ENCODE peak calls at places on chromosomes 5 and 9, in seven cellular contexts. F is GM12865, P is heart left ventricle, B is DND-41, R is AG09309, I is neural crest cell, X is uterus. A is an unnamed sample.

GRCh38 chr9:98795295-98795955 is 930 bp downstream of the ANKS6 start:
- DNase-seq in F (no peak), P (no peak), B (no peak), R (no peak), I (no peak), X (no peak), A (no peak)

GRCh38 chr9:92759990-92760893 is 4.4 kb downstream of the BICD2 start:
- DNase-seq in F (no peak), P (peak), B (no peak), R (no peak), I (no peak), X (no peak), A (no peak)

GRCh38 chr5:172188893-172189692 is 1.1 kb upstream of the STK10 start:
- DNase-seq in F (no peak), P (no peak), B (no peak), R (no peak), I (peak), X (no peak), A (no peak)

GRCh38 chr5:14937277-14937676 is 65.7 kb upstream of the ANKH start:
- DNase-seq in F (no peak), P (no peak), B (no peak), R (no peak), I (peak), X (no peak), A (no peak)

GRCh38 chr5:113612060-113612496 is 98.6 kb downstream of the YTHDC2 start:
- DNase-seq in F (peak), P (no peak), B (no peak), R (no peak), I (no peak), X (no peak), A (no peak)

GRCh38 chr9:129351642-129352151 is 173.6 kb upstream of the IER5L start:
- DNase-seq in F (no peak), P (no peak), B (no peak), R (no peak), I (no peak), X (peak), A (no peak)

GRCh38 chr5:96562614-96563013 is 99.6 kb upstream of the CAST start:
- DNase-seq in F (no peak), P (no peak), B (no peak), R (no peak), I (no peak), X (no peak), A (no peak)

GRCh38 chr9:113593682-113594281 is 130.3 kb downstream of the RGS3 start:
- DNase-seq in F (peak), P (peak), B (no peak), R (peak), I (peak), X (peak), A (no peak)

GRCh38 chr5:95818181-95819147 is 4.1 kb downstream of the GLRX start:
- DNase-seq in F (peak), P (peak), B (no peak), R (no peak), I (no peak), X (no peak), A (no peak)

GRCh38 chr9:100049551-100049950 is 49.2 kb downstream of the ERP44 start:
- DNase-seq in F (no peak), P (no peak), B (no peak), R (no peak), I (no peak), X (no peak), A (no peak)

GRCh38 chr5:143135832-143136551 is 267.5 kb downstream of the NR3C1 start:
- DNase-seq in F (no peak), P (peak), B (no peak), R (no peak), I (no peak), X (no peak), A (no peak)

GRCh38 chr5:99621772-99622681 is 693.2 kb upstream of the CHD1 start:
- DNase-seq in F (no peak), P (no peak), B (no peak), R (no peak), I (no peak), X (no peak), A (no peak)

GRCh38 chr5:146744358-146744757 is 134.2 kb downstream of the PPP2R2B start:
- DNase-seq in F (no peak), P (no peak), B (no peak), R (no peak), I (no peak), X (no peak), A (no peak)

GRCh38 chr5:179472641-179473040 is 77.7 kb upstream of the RUFY1 start:
- DNase-seq in F (no peak), P (no peak), B (no peak), R (no peak), I (no peak), X (no peak), A (no peak)

GRCh38 chr9:16031486-16031885 is 478.6 kb downstream of the CCDC171 start:
- DNase-seq in F (no peak), P (no peak), B (peak), R (no peak), I (no peak), X (no peak), A (no peak)

GRCh38 chr9:93827545-93828330 is 127.4 kb downstream of the BARX1 start:
- DNase-seq in F (peak), P (peak), B (no peak), R (peak), I (peak), X (no peak), A (peak)
- TF ChIP-seq CTCF in F (peak), P (peak), B (peak), R (peak), I (peak), X (peak), A (peak)

GRCh38 chr5:79020861-79021561 is 35.9 kb upstream of the ARSB start:
- DNase-seq in F (peak), P (peak), B (peak), R (peak), I (peak), X (peak), A (no peak)
- TF ChIP-seq CTCF in F (peak), P (peak), B (peak), R (peak), I (peak), X (peak), A (peak)

GRCh38 chr9:94159069-94159915 is 75.0 kb downstream of the PTPDC1 start:
- DNase-seq in F (no peak), P (no peak), B (no peak), R (no peak), I (no peak), X (peak), A (no peak)
- TF ChIP-seq CTCF in F (no peak), P (no peak), B (no peak), R (no peak), I (no peak), X (no peak), A (no peak)

DNA sequence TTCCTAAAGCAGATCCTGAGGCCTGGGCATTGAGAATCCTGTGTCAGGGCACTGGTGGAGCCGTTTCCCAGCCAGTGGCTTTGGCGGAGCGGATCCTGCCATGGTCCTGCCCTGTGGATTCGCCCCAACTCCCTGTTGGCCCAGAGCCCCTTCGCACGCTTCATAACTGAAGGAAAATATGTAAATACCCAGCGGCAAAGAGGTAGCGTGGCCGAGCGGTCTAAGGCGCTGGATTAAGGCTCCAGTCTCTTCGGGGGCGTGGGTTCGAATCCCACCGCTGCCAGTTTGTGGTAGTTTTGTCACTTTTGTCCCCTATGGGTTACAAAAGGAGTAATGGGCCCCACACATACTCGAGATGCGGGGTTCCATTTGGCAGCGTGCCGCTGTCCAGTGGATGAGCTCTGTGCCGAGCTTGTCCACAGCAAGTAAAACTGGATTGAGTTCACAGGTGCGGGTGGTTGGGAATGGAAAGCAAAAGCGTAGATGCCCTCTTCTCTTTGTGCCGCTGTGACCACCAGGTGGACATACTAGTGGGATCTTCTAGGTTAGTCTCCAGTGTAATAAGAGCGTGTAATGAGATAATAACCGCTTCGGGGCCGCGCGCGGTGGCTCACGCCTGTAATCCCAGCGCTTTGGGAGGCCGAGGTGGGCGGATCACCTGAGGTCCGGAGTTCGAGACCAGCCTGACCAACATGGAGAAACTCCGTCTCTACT is 17.3 kb downstream of the TRIM7 start:
- DNase-seq in F (peak), P (peak), B (peak), R (no peak), I (peak), X (peak), A (no peak)
- TF ChIP-seq CTCF in F (peak), P (no peak), B (no peak), R (peak), I (peak), X (no peak), A (no peak)

GRCh38 chr5:55406292-55406691 is 98.5 kb downstream of the MTREX start:
- DNase-seq in F (no peak), P (no peak), B (no peak), R (no peak), I (no peak), X (no peak), A (no peak)

GRCh38 chr5:55407984-55408383 is 100.2 kb downstream of the MTREX start:
- DNase-seq in F (no peak), P (no peak), B (no peak), R (no peak), I (no peak), X (no peak), A (no peak)

GRCh38 chr5:55407059-55407684 is 99.4 kb downstream of the MTREX start:
- DNase-seq in F (peak), P (no peak), B (peak), R (peak), I (no peak), X (no peak), A (no peak)

GRCh38 chr5:55402199-55402598 is 94.4 kb downstream of the MTREX start:
- DNase-seq in F (peak), P (no peak), B (no peak), R (no peak), I (no peak), X (no peak), A (no peak)
- TF ChIP-seq CTCF in F (peak), P (peak), B (peak), R (no peak), I (peak), X (no peak), A (no peak)

GRCh38 chr5:43609752-43610151 is 6.8 kb downstream of the NNT start:
- DNase-seq in F (peak), P (no peak), B (no peak), R (no peak), I (no peak), X (no peak), A (no peak)
- TF ChIP-seq CTCF in F (peak), P (no peak), B (peak), R (peak), I (peak), X (no peak), A (peak)

GRCh38 chr5:135189024-135189423 is 155.0 kb upstream of the PITX1 start:
- DNase-seq in F (no peak), P (no peak), B (no peak), R (no peak), I (no peak), X (no peak), A (no peak)

GRCh38 chr5:135184646-135185045 is 150.6 kb upstream of the PITX1 start:
- DNase-seq in F (no peak), P (no peak), B (no peak), R (no peak), I (no peak), X (no peak), A (no peak)

GRCh38 chr5:135185461-135186075 is 151.5 kb upstream of the PITX1 start:
- DNase-seq in F (no peak), P (no peak), B (peak), R (peak), I (no peak), X (no peak), A (no peak)

GRCh38 chr5:135188233-135188909 is 154.3 kb upstream of the PITX1 start:
- DNase-seq in F (no peak), P (no peak), B (no peak), R (no peak), I (no peak), X (no peak), A (no peak)

DNA sequence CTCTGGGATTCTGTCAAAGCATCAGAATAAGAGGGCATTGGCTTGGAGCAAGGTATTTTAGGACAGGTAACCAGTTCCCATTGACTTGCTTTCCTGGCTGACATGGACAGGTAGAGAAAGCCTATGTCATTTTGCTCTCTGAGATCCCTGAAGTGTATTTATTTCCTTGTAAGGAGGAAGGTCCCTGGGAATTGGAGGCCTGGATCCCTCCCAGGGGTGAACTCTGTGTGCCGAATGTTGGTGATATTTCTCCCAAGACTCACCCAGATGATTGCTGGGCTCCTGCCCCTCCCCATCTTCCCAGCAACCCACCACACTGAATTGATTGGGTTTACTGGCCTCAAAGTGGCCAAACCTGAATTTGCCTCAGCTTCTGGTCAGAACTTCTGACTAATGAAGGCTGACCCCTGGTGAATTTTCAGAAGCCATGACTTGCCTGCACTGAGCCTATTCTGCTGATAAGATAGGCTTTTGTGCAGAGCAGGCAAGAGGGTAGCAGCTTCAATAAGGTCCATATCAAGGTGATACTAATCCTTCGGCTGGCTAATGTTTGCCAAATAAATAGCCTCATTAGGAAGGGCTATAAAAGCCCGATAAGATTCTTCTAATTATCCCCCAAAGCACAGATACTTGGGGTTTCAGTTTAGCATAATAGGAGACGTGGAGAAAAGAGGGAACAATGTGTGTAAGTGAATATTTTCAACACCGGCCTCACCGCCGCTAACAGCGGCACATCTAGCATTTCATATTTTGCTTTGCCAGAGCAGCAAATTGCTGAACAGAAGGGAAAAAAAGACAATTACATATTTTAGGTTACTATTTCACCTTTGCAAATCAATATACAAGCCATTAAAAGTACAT is 152.9 kb upstream of the PITX1 start:
- DNase-seq in F (no peak), P (no peak), B (no peak), R (no peak), I (no peak), X (no peak), A (no peak)
- TF ChIP-seq CTCF in F (no peak), P (no peak), B (no peak), R (no peak), I (no peak), X (no peak), A (peak)

DNA sequence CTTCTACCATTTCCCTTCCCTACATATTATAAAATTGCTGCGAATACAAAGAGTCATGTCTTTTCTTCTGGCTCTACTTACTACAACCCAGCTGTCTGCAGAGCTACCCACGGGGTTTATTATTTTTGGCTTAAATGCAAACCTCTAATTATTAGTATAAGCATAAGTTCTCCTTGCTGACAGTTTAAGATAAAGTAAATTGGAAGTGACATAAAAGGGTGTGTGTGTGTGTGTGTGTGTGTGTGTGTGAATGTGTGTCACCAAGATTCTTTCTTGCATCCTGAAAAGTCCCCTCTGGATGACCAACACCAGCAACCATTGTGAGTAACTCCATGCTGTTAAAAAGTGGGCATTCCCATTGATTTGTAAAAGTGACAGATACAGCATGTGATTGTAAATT is 803.8 kb upstream of the ZNF608 start:
- DNase-seq in F (no peak), P (no peak), B (no peak), R (peak), I (no peak), X (no peak), A (no peak)
- TF ChIP-seq CTCF in F (no peak), P (no peak), B (no peak), R (no peak), I (no peak), X (no peak), A (no peak)

DNA sequence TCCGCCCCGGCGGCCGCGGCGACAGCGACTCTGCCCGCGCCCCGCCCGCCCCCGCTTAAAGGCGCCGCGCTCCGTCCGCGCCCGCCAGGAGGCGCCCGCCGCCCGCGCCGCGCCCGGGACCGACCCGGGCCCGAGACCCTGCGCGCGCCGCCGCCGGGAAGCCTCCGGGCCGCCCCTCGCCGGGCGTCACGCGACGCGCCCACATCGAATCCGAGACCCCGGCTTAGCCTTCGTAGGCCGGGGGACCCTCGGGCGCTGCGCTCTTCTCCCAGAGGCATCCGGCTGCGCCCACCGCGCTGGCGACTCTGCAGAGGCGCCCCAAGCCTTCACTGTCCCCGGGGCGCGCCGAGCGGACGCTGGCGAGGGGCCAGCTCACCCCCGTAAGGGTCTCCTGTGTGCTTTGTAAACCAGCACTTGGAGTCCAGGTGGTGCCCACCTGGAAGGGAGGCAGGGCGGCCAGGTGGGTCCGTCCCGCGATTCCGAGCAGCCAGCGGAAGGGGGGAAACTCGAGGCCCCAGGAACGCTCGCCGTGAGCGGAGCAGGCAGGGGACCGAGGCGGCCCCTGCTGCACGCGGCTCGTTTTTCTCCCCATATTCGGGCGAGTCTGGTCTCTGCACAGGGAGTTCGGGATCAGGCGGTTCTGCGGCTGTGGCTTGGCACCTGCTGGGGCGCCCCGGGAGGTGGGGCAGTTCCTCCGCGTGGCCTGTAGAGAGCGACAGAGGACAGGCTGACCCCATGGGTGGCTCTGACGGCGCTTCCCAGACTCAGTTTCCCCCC is 432 bp upstream of the ABCA2 start:
- DNase-seq in F (peak), P (peak), B (peak), R (no peak), I (peak), X (no peak), A (no peak)
- TF ChIP-seq CTCF in F (peak), P (no peak), B (peak), R (peak), I (peak), X (no peak), A (peak)

A was measured in D721Med.